ENCODE peak calls at places on chromosomes 6 and 20, in eight cellular contexts. One of them, this sample, is unnamed.

GRCh38 chr20:434221-434620 is 26.1 kb downstream of the RBCK1 start:
- DNase-seq in kidney epithelial cell: no peak
- DNase-seq in ascending aorta: no peak
- DNase-seq in fibroblast of lung: no peak
- DNase-seq in NCI-H2081: no peak
- DNase-seq in KBM-7: no peak
- DNase-seq in nucleus accumbens: no peak
- DNase-seq in central memory CD4-positive, alpha-beta T cell: no peak
- DNase-seq in this sample: peak

GRCh38 chr6:13355043-13355945 is 27.0 kb upstream of the TBC1D7 start:
- DNase-seq in kidney epithelial cell: peak
- DNase-seq in ascending aorta: no peak
- DNase-seq in fibroblast of lung: peak
- DNase-seq in NCI-H2081: no peak
- DNase-seq in KBM-7: peak
- DNase-seq in nucleus accumbens: no peak
- DNase-seq in central memory CD4-positive, alpha-beta T cell: peak
- DNase-seq in this sample: no peak

GRCh38 chr6:166381733-166382499 is 824 bp downstream of the MPC1 start:
- DNase-seq in kidney epithelial cell: no peak
- DNase-seq in ascending aorta: no peak
- DNase-seq in fibroblast of lung: peak
- DNase-seq in NCI-H2081: peak
- DNase-seq in KBM-7: peak
- DNase-seq in nucleus accumbens: no peak
- DNase-seq in central memory CD4-positive, alpha-beta T cell: peak
- DNase-seq in this sample: peak

GRCh38 chr20:32358883-32359632 is 927 bp downstream of the ASXL1 start:
- DNase-seq in kidney epithelial cell: no peak
- DNase-seq in ascending aorta: no peak
- DNase-seq in fibroblast of lung: peak
- DNase-seq in NCI-H2081: peak
- DNase-seq in KBM-7: peak
- DNase-seq in nucleus accumbens: no peak
- DNase-seq in central memory CD4-positive, alpha-beta T cell: peak
- DNase-seq in this sample: peak

GRCh38 chr6:70221025-70221714 is 81.7 kb downstream of the COL9A1 start:
- DNase-seq in kidney epithelial cell: no peak
- DNase-seq in ascending aorta: no peak
- DNase-seq in fibroblast of lung: peak
- DNase-seq in NCI-H2081: peak
- DNase-seq in KBM-7: peak
- DNase-seq in nucleus accumbens: no peak
- DNase-seq in central memory CD4-positive, alpha-beta T cell: no peak
- DNase-seq in this sample: no peak

GRCh38 chr20:38198238-38198861 is 33.3 kb upstream of the TGM2 start:
- DNase-seq in kidney epithelial cell: no peak
- DNase-seq in ascending aorta: no peak
- DNase-seq in fibroblast of lung: no peak
- DNase-seq in NCI-H2081: no peak
- DNase-seq in KBM-7: no peak
- DNase-seq in nucleus accumbens: no peak
- DNase-seq in central memory CD4-positive, alpha-beta T cell: no peak
- DNase-seq in this sample: peak

GRCh38 chr20:63176035-63176434 is 39.9 kb downstream of the YTHDF1 start:
- DNase-seq in kidney epithelial cell: no peak
- DNase-seq in ascending aorta: no peak
- DNase-seq in fibroblast of lung: no peak
- DNase-seq in NCI-H2081: no peak
- DNase-seq in KBM-7: no peak
- DNase-seq in nucleus accumbens: no peak
- DNase-seq in central memory CD4-positive, alpha-beta T cell: no peak
- DNase-seq in this sample: no peak

GRCh38 chr20:22623211-22623610 is 38.8 kb upstream of the FOXA2 start:
- DNase-seq in kidney epithelial cell: no peak
- DNase-seq in ascending aorta: no peak
- DNase-seq in fibroblast of lung: no peak
- DNase-seq in NCI-H2081: no peak
- DNase-seq in KBM-7: no peak
- DNase-seq in nucleus accumbens: no peak
- DNase-seq in central memory CD4-positive, alpha-beta T cell: no peak
- DNase-seq in this sample: no peak

GRCh38 chr6:67560068-67560467 is 1075.0 kb upstream of the ADGRB3 start:
- DNase-seq in kidney epithelial cell: no peak
- DNase-seq in ascending aorta: no peak
- DNase-seq in fibroblast of lung: no peak
- DNase-seq in NCI-H2081: no peak
- DNase-seq in KBM-7: no peak
- DNase-seq in nucleus accumbens: no peak
- DNase-seq in central memory CD4-positive, alpha-beta T cell: no peak
- DNase-seq in this sample: no peak

GRCh38 chr6:125201961-125202729 is 48.6 kb downstream of the TPD52L1 start:
- DNase-seq in kidney epithelial cell: peak
- DNase-seq in ascending aorta: no peak
- DNase-seq in fibroblast of lung: peak
- DNase-seq in NCI-H2081: no peak
- DNase-seq in KBM-7: no peak
- DNase-seq in nucleus accumbens: no peak
- DNase-seq in central memory CD4-positive, alpha-beta T cell: no peak
- DNase-seq in this sample: peak